ENCODE peak calls at places on chromosomes 5 and 9, in ten cellular contexts. E, C, J, R, L, O, Y, V, I and A are unnamed samples.

GRCh38 chr5:127358782-127359181 is 68.2 kb downstream of the MEGF10 start:
- DNase-seq in E (no peak), C (no peak), J (no peak), R (no peak), L (no peak), O (no peak), Y (no peak), V (no peak), I (no peak), A (no peak)

GRCh38 chr5:132305420-132305819 is 11.2 kb downstream of the SLC22A4 start:
- DNase-seq in E (no peak), C (no peak), J (no peak), R (no peak), L (no peak), O (no peak), Y (no peak), V (no peak), I (no peak), A (no peak)

GRCh38 chr5:37495668-37496067 is 116.5 kb downstream of the WDR70 start:
- DNase-seq in E (no peak), C (no peak), J (no peak), R (peak; percentile 89), L (no peak), O (no peak), Y (no peak), V (no peak), I (no peak), A (no peak)

GRCh38 chr9:108545446-108545845 is 310.3 kb downstream of the ACTL7B start:
- DNase-seq in E (no peak), C (no peak), J (no peak), R (no peak), L (no peak), O (no peak), Y (no peak), V (no peak), I (no peak), A (no peak)

GRCh38 chr9:7234144-7234543 is 476.4 kb downstream of the KDM4C start:
- DNase-seq in E (no peak), C (no peak), J (peak; percentile 23), R (peak; percentile 22), L (no peak), O (peak; percentile 12), Y (no peak), V (no peak), I (no peak), A (no peak)

GRCh38 chr9:97615439-97616072 is 17.6 kb downstream of the TSTD2 start:
- DNase-seq in E (peak; percentile 74), C (peak; percentile 81), J (peak; percentile 71), R (peak; percentile 54), L (no peak), O (no peak), Y (peak; percentile 70), V (peak; percentile 88), I (no peak), A (peak; percentile 42)

GRCh38 chr9:3794005-3794404 is 268.2 kb upstream of the RFX3 start:
- DNase-seq in E (no peak), C (no peak), J (no peak), R (peak; percentile 15), L (no peak), O (no peak), Y (no peak), V (no peak), I (no peak), A (no peak)

GRCh38 chr5:142650060-142650459 is 35.8 kb downstream of the FGF1 start:
- DNase-seq in E (no peak), C (no peak), J (no peak), R (no peak), L (no peak), O (no peak), Y (no peak), V (no peak), I (no peak), A (no peak)

GRCh38 chr5:111744455-111744854 is 12.5 kb downstream of the NREP start:
- DNase-seq in E (no peak), C (no peak), J (no peak), R (no peak), L (no peak), O (no peak), Y (no peak), V (no peak), I (no peak), A (no peak)

GRCh38 chr9:116423149-116423548 is 264.0 kb upstream of the TRIM32 start:
- DNase-seq in E (no peak), C (no peak), J (no peak), R (no peak), L (no peak), O (no peak), Y (no peak), V (no peak), I (no peak), A (no peak)

GRCh38 chr9:99071313-99072039 is 33.4 kb upstream of the TGFBR1 start:
- DNase-seq in E (no peak), C (no peak), J (no peak), R (peak; percentile 48), L (no peak), O (no peak), Y (no peak), V (no peak), I (no peak), A (no peak)

GRCh38 chr5:111360173-111360572 is 136.0 kb downstream of the CAMK4 start:
- DNase-seq in E (no peak), C (no peak), J (no peak), R (no peak), L (no peak), O (no peak), Y (no peak), V (no peak), I (no peak), A (no peak)

GRCh38 chr5:181223729-181224389 is 778 bp downstream of the TRIM41 start:
- DNase-seq in E (peak; percentile 34), C (peak; percentile 83), J (no peak), R (peak; percentile 40), L (peak; percentile 76), O (no peak), Y (no peak), V (no peak), I (no peak), A (no peak)
- TF ChIP-seq POLR2A in E (no peak), C (no peak), J (peak; percentile 10), R (no peak), L (no peak), O (no peak), Y (no peak), V (no peak), I (peak; percentile 71), A (no peak)

GRCh38 chr9:127444921-127445850 is 6.0 kb downstream of the RPL12 start:
- DNase-seq in E (no peak), C (no peak), J (no peak), R (peak; percentile 44), L (no peak), O (no peak), Y (no peak), V (peak; percentile 48), I (no peak), A (no peak)
- TF ChIP-seq POLR2A in E (no peak), C (no peak), J (no peak), R (peak; percentile 13), L (no peak), O (no peak), Y (no peak), V (no peak), I (peak; percentile 58), A (no peak)

GRCh38 chr5:190366-191035 is 794 bp upstream of the LRRC14B start:
- DNase-seq in E (no peak), C (peak; percentile 42), J (no peak), R (no peak), L (no peak), O (no peak), Y (no peak), V (no peak), I (no peak), A (peak; percentile 24)
- TF ChIP-seq POLR2A in E (no peak), C (no peak), J (no peak), R (no peak), L (no peak), O (no peak), Y (no peak), V (no peak), I (no peak), A (no peak)

GRCh38 chr9:76034049-76034448 is 143.6 kb downstream of the PCSK5 start:
- DNase-seq in E (no peak), C (no peak), J (no peak), R (no peak), L (no peak), O (no peak), Y (no peak), V (no peak), I (no peak), A (no peak)
- TF ChIP-seq POLR2A in E (no peak), C (no peak), J (no peak), R (no peak), L (no peak), O (no peak), Y (no peak), V (no peak), I (no peak), A (no peak)

DNA sequence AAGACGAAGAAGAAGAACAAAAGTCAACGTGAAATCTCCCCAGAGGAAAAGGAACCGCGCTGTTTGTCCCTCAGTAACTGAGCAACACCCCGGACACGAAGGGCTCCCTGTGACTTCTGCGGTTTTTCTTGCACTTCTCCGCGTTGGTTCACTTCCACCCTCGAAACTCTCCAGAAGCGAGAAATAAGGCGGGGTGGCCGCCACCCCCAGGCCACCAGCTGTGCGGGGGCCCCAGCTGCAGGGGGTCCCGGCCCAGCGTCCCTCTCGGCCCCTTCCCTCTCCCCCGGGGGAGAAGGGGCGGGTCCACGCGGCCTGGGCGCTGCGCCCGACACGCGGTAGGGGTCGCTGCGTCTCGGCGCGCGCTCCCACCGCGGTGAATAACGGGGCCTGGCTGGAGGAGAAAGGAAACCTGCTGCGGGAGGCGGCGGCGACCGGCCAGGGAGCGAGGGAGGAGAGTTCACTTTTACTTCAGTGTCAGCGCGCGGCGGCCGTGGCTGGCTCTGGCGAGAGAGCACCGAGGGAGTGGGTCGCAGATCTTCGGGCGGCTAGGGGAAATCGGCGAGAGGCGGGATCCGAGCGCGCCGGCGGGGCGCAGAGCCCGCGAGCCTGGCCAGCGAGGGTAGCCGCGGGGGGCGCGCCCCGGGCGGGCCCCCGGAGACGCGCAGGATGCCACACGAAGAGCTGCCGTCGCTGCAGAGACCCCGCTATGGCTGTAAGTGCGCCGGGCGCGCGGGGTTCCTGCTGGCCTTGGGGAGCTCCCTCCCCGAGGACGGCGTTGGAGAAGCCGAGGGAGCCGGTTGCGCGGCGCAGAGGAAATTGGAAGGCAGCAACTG is at the start of gene IQGAP2:
- DNase-seq in E (peak; percentile 83), C (peak; percentile 77), J (peak; percentile 91), R (peak; percentile 34), L (peak; percentile 96), O (peak; percentile 74), Y (peak; percentile 85), V (peak; percentile 42), I (no peak), A (peak; percentile 82)
- TF ChIP-seq POLR2A in E (no peak), C (no peak), J (peak; percentile 60), R (no peak), L (no peak), O (peak; percentile 52), Y (peak; percentile 57), V (peak; percentile 61), I (peak; percentile 78), A (no peak)